ENCODE peak calls at places on chromosome 18, in five cellular contexts. Q is HepG2, U is SK-N-SH, L is ovary, Y is sigmoid colon. F is an unnamed sample.

GRCh38 chr18:28065031-28065792 is 111.7 kb downstream of the CDH2 start:
- DNase-seq in L (no peak), Q (peak; percentile 56), U (no peak), Y (no peak), F (no peak)

GRCh38 chr18:58390399-58390798 is 238.5 kb downstream of the ALPK2 start:
- DNase-seq in Q (no peak), Y (no peak), U (no peak), L (no peak), F (no peak)

GRCh38 chr18:36736094-36736493 is 92.7 kb downstream of the TPGS2 start:
- DNase-seq in L (no peak), U (no peak), Q (no peak), Y (no peak), F (no peak)

GRCh38 chr18:21599585-21600525 is 649 bp downstream of the ESCO1 start:
- DNase-seq in Q (peak; percentile 62), Y (peak; percentile 76), U (peak; percentile 82), L (peak; percentile 78), F (no peak)

GRCh38 chr18:361941-362913 is 94.4 kb upstream of the THOC1 start:
- DNase-seq in Q (peak; percentile 92), L (no peak), Y (peak; percentile 78), U (peak; percentile 74), F (peak; percentile 23)

GRCh38 chr18:14945286-14945685 is 197.3 kb downstream of the ANKRD30B start:
- DNase-seq in Q (no peak), Y (no peak), L (no peak), U (no peak), F (no peak)

GRCh38 chr18:10892801-10893595 is 256.4 kb downstream of the PIEZO2 start:
- DNase-seq in Q (peak; percentile 73), Y (no peak), L (no peak), U (no peak), F (no peak)

GRCh38 chr18:78074400-78075020 is 824.9 kb downstream of the GALR1 start:
- DNase-seq in U (no peak), Y (no peak), L (no peak), Q (no peak), F (no peak)

GRCh38 chr18:57469884-57470283 is 34.7 kb downstream of the ONECUT2 start:
- DNase-seq in U (no peak), Y (no peak), Q (no peak), L (no peak), F (no peak)

GRCh38 chr18:79449551-79450288 is 54.0 kb downstream of the NFATC1 start:
- DNase-seq in Q (no peak), L (no peak), Y (no peak), U (no peak), F (no peak)

GRCh38 chr18:53941601-53942335 is 282.7 kb downstream of the MBD2 start:
- DNase-seq in L (no peak), Y (no peak), U (no peak), Q (no peak), F (no peak)

GRCh38 chr18:28855989-28856388 is 679.1 kb upstream of the CDH2 start:
- DNase-seq in Y (no peak), Q (no peak), L (no peak), U (no peak), F (no peak)

GRCh38 chr18:21915546-21915945 is 175.0 kb downstream of the MIB1 start:
- DNase-seq in U (no peak), Q (no peak), Y (no peak), L (no peak), F (no peak)

GRCh38 chr18:79746730-79747129 is 51.0 kb upstream of the KCNG2 start:
- DNase-seq in U (no peak), Y (peak; percentile 33), Q (no peak), L (no peak), F (no peak)

GRCh38 chr18:3658529-3658928 is 208.6 kb downstream of the TGIF1 start:
- DNase-seq in Y (no peak), L (no peak), U (no peak), Q (no peak), F (no peak)

GRCh38 chr18:77671456-77672167 is 422.0 kb downstream of the GALR1 start:
- DNase-seq in Q (no peak), Y (no peak), U (no peak), L (no peak), F (no peak)

GRCh38 chr18:13361422-13361821 is 142.9 kb downstream of the LDLRAD4 start:
- DNase-seq in U (no peak), Y (no peak), L (no peak), Q (no peak), F (no peak)

GRCh38 chr18:41459657-41460056 is 495.4 kb upstream of the PIK3C3 start:
- DNase-seq in U (no peak), Q (no peak), L (no peak), Y (no peak), F (no peak)

GRCh38 chr18:12996661-12997292 is 5.6 kb downstream of the CEP192 start:
- DNase-seq in Q (no peak), Y (no peak), U (no peak), L (no peak), F (no peak)

GRCh38 chr18:37668971-37669747 is 103.6 kb upstream of the CELF4 start:
- DNase-seq in L (no peak), U (peak; percentile 30), Y (peak; percentile 42), Q (no peak), F (no peak)

GRCh38 chr18:63974991-63975390 is 5.1 kb downstream of the SERPINB8 start:
- DNase-seq in U (no peak), L (no peak), Y (no peak), Q (peak; percentile 20), F (no peak)

GRCh38 chr18:9405130-9405529 is 70.2 kb upstream of the RALBP1 start:
- DNase-seq in Q (no peak), Y (no peak), L (no peak), U (no peak), F (no peak)

GRCh38 chr18:32889620-32890593 is 117.1 kb upstream of the KLHL14 start:
- DNase-seq in L (no peak), U (no peak), Q (no peak), Y (no peak), F (no peak)

DNA sequence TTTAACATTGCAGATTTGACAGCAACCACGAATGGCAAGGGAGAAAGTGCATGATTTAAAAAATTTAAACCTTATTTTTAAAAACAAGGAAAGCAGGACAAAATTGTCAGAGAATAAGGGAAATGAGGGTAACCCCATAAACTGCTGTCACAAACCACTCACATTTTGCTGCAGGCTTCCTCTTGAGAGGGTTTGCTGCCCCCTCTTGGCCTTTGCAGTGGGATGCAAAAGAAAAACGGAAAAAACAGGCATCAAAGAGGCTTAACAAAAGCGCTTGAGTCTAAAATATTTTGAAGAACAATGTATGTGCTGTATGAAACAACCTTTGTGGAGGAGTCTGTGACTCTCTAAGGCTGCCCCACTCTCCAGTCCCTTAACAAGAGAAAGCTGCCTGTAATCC is 91.6 kb downstream of the TMX3 start:
- DNase-seq in Q (peak; percentile 47), U (peak; percentile 72), L (peak; percentile 24), Y (peak; percentile 66), F (peak; percentile 46)
- TF ChIP-seq CTCF in Q (peak; percentile 78), U (peak; percentile 96), L (no peak), Y (peak; percentile 36), F (peak; percentile 44)

DNA sequence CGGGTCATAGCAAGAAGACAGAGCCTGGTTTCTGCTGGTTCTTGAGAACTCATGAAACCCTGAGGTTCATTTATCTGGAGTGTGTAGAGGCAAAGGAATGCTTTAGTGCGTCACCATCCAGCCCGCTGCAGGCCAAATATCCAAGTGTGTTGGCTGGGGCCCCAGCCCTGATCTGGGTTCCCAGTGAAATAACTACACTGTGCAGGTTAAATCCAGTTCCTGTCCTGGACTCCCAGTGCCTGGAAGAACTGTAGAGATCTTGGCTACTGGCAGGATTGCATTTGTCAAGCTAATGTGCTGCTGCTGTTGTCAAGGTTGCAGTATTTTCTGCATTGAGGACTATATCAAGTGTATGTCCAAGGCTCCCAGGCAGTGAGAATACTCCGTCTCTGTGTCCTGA is 89.9 kb downstream of the MAPK4 start:
- DNase-seq in Q (no peak), U (no peak), Y (peak; percentile 95), L (peak; percentile 88), F (no peak)
- TF ChIP-seq EP300 in Q (no peak), U (no peak), Y (peak; percentile 78), L (no peak), F (peak; percentile 33)

GRCh38 chr18:35142270-35142605 is 98.6 kb upstream of the ZNF397 start:
- DNase-seq in Q (no peak), L (no peak), Y (no peak), U (no peak), F (no peak)

GRCh38 chr18:35141567-35142269 is 99.1 kb upstream of the ZNF397 start:
- DNase-seq in Y (no peak), Q (no peak), U (no peak), L (no peak), F (no peak)

GRCh38 chr18:35141077-35141476 is 99.8 kb upstream of the ZNF397 start:
- DNase-seq in U (no peak), Y (no peak), L (no peak), Q (no peak), F (no peak)

GRCh38 chr18:35144628-35145027 is 96.2 kb upstream of the ZNF397 start:
- DNase-seq in Q (no peak), U (no peak), Y (no peak), L (no peak), F (no peak)

DNA sequence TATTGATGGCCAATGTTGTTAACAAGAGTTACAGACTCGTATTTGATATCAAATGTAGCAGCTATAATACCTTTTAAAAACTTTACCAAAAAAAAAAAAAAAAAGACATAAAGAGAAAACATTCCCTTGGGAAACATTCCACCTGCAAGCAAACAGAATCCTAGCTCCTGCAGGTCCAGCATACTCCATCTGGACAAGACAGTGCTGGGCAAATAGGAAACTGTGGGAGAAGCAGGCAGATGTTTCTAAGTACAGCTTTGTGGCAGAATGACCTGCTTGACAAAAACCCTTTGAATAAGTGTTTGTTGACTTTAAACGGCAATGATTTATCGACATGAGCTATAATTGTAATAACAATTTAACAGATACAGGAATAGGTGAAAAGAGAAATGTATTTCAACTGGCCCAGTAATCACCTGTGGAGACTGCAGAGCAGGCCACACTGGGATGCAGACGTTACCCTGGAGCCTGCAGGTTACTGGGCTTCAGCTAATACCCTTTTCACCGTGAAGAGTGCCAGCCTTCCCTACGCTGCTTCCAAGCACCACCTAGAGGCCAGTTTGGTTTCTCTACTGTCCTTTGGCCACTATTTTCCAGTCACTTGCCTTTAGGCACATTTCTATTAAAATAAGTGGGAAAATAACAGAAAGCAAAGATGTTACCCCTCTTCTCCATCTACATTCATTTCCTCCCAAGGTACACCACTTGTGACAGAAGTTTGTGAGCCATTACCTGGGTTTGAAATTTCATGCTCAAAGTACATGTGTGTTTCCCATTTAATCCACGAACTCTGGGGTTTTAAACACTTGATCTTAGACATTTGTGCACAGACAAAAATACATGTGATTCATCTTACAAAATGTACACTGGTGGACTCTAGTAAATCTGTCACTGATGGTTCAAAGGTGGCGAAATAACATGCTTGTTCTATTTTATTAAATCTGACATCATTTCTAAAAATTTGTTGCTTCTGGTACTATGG is 96.9 kb upstream of the ZNF397 start:
- DNase-seq in U (peak; percentile 70), L (peak; percentile 57), Q (peak; percentile 47), Y (peak; percentile 78), F (no peak)
- TF ChIP-seq CTCF in U (peak; percentile 84), L (peak; percentile 45), Q (peak; percentile 86), Y (peak; percentile 70), F (peak; percentile 75)

GRCh38 chr18:51778115-51778514 is 561.9 kb upstream of the DCC start:
- DNase-seq in L (no peak), U (no peak), Q (no peak), Y (no peak), F (no peak)
- TF ChIP-seq EP300 in L (no peak), U (no peak), Q (no peak), Y (no peak), F (no peak)